ENCODE peak calls at places on chromosomes 4 and X, in eight cellular contexts. L is kidney tubule cell, X is EL, C is coronary artery, S is HCEC 1CT, E is fibroblast of the aortic adventitia, O is NCI-H1694, G is activated gamma-delta T cell treated with Interleukin-2 at 50 U/mL for 16 hours. U is an unnamed sample.

GRCh38 chrX:120560405-120560841 is 339 bp downstream of the CUL4B start:
- DNase-seq in L (peak), X (peak), C (peak), S (peak), E (peak), O (no peak), G (peak), U (peak)

GRCh38 chr4:164383187-164384181 is 370.4 kb upstream of the SMIM31 start:
- DNase-seq in L (peak), X (no peak), C (peak), S (no peak), E (peak), O (no peak), G (no peak), U (peak)

GRCh38 chrX:1034717-1035116 is 177.7 kb downstream of the CRLF2 start:
- DNase-seq in L (no peak), X (no peak), C (no peak), S (no peak), E (no peak), O (no peak), G (no peak), U (no peak)

GRCh38 chr4:167774646-167775045 is 317.7 kb upstream of the ANXA10 start:
- DNase-seq in L (no peak), X (peak), C (no peak), S (peak), E (no peak), O (no peak), G (no peak), U (no peak)

GRCh38 chrX:109347618-109348017 is 134.3 kb downstream of the GUCY2F start:
- DNase-seq in L (peak), X (peak), C (no peak), S (no peak), E (peak), O (no peak), G (no peak), U (peak)

GRCh38 chrX:24314019-24314635 is at the start of gene SUPT20HL2:
- DNase-seq in L (no peak), X (no peak), C (no peak), S (no peak), E (no peak), O (no peak), G (no peak), U (no peak)

GRCh38 chrX:148133099-148133725 is 152.1 kb downstream of the FMR1NB start:
- DNase-seq in L (peak), X (no peak), C (no peak), S (no peak), E (peak), O (peak), G (no peak), U (no peak)

GRCh38 chrX:38215141-38215540 is 5.5 kb downstream of the SRPX start:
- DNase-seq in L (peak), X (peak), C (no peak), S (peak), E (peak), O (no peak), G (no peak), U (peak)

GRCh38 chr4:10891866-10892265 is 207.3 kb upstream of the CLNK start:
- DNase-seq in L (no peak), X (no peak), C (no peak), S (no peak), E (no peak), O (no peak), G (no peak), U (no peak)

GRCh38 chr4:148443550-148444295 is 1.5 kb upstream of the NR3C2 start:
- DNase-seq in L (no peak), X (no peak), C (peak), S (no peak), E (no peak), O (no peak), G (peak), U (peak)

GRCh38 chr4:56388311-56388710 is 1.0 kb upstream of the AASDH start:
- DNase-seq in L (no peak), X (peak), C (no peak), S (no peak), E (peak), O (no peak), G (no peak), U (no peak)

GRCh38 chr4:80073362-80074008 is 456 bp upstream of the ANTXR2 start:
- DNase-seq in L (no peak), X (no peak), C (no peak), S (no peak), E (no peak), O (no peak), G (peak), U (no peak)

GRCh38 chr4:116118216-116118615 is 967.2 kb downstream of the TRAM1L1 start:
- DNase-seq in L (no peak), X (no peak), C (no peak), S (no peak), E (no peak), O (no peak), G (no peak), U (peak)

GRCh38 chrX:9862525-9862924 is 76.3 kb downstream of the SHROOM2 start:
- DNase-seq in L (no peak), X (no peak), C (no peak), S (no peak), E (no peak), O (no peak), G (no peak), U (no peak)

GRCh38 chr4:87506974-87507701 is 22.0 kb downstream of the SPARCL1 start:
- DNase-seq in L (peak), X (peak), C (no peak), S (peak), E (peak), O (no peak), G (no peak), U (no peak)

GRCh38 chrX:56817179-56817578 is 88.1 kb downstream of the NBDY start:
- DNase-seq in L (no peak), X (no peak), C (no peak), S (no peak), E (no peak), O (no peak), G (no peak), U (no peak)

GRCh38 chrX:25018682-25019081 is 2.9 kb upstream of the ARX start:
- DNase-seq in L (no peak), X (no peak), C (no peak), S (no peak), E (no peak), O (no peak), G (no peak), U (no peak)

GRCh38 chr4:174358823-174359222 is 75.1 kb downstream of the CEP44 start:
- DNase-seq in L (peak), X (peak), C (no peak), S (peak), E (peak), O (no peak), G (no peak), U (peak)

GRCh38 chrX:48919360-48919821 is 567 bp upstream of the PIM2 start:
- DNase-seq in L (no peak), X (no peak), C (no peak), S (no peak), E (no peak), O (no peak), G (no peak), U (no peak)

GRCh38 chr4:30903493-30903892 is 183.3 kb downstream of the PCDH7 start:
- DNase-seq in L (no peak), X (peak), C (no peak), S (peak), E (peak), O (no peak), G (no peak), U (no peak)

GRCh38 chr4:86855572-86855971 is 6.4 kb upstream of the SLC10A6 start:
- DNase-seq in L (peak), X (peak), C (no peak), S (peak), E (peak), O (no peak), G (no peak), U (no peak)

GRCh38 chrX:139178980-139179379 is 351.6 kb upstream of the F9 start:
- DNase-seq in L (no peak), X (no peak), C (no peak), S (no peak), E (no peak), O (no peak), G (no peak), U (no peak)

GRCh38 chrX:153778684-153779101 is 2.1 kb upstream of the SRPK3 start:
- DNase-seq in L (no peak), X (no peak), C (no peak), S (no peak), E (no peak), O (peak), G (no peak), U (no peak)

GRCh38 chrX:118181030-118181429 is 64.4 kb upstream of the KLHL13 start:
- DNase-seq in L (peak), X (no peak), C (no peak), S (no peak), E (peak), O (no peak), G (no peak), U (peak)

GRCh38 chrX:24215282-24215681 is 65.8 kb downstream of the ZFX start:
- DNase-seq in L (no peak), X (no peak), C (no peak), S (no peak), E (peak), O (no peak), G (no peak), U (no peak)

GRCh38 chrX:9465380-9466114 is 689 bp downstream of the TBL1X start:
- DNase-seq in L (peak), X (no peak), C (no peak), S (no peak), E (no peak), O (no peak), G (peak), U (peak)